ENCODE peak calls at places on chromosomes 6 and 20, in four cellular contexts. One of them, this sample, is unnamed.

GRCh38 chr6:36444470-36444869 is 1.7 kb downstream of the KCTD20 start:
- DNase-seq in HCT116: no peak
- DNase-seq in IMR-90: peak
- DNase-seq in neural progenitor cell: no peak
- DNase-seq in this sample: no peak

GRCh38 chr6:136873733-136874132 is 48.4 kb upstream of the SLC35D3 start:
- DNase-seq in HCT116: peak
- DNase-seq in IMR-90: no peak
- DNase-seq in neural progenitor cell: no peak
- DNase-seq in this sample: peak

GRCh38 chr6:112879920-112880413 is 532.8 kb downstream of the RFPL4B start:
- DNase-seq in HCT116: no peak
- DNase-seq in IMR-90: no peak
- DNase-seq in neural progenitor cell: peak
- DNase-seq in this sample: peak

GRCh38 chr20:52859156-52859887 is 112.8 kb upstream of the TSHZ2 start:
- DNase-seq in HCT116: no peak
- DNase-seq in IMR-90: no peak
- DNase-seq in neural progenitor cell: peak
- DNase-seq in this sample: no peak

GRCh38 chr20:48671141-48671540 is 156.7 kb downstream of the PREX1 start:
- DNase-seq in HCT116: no peak
- DNase-seq in IMR-90: no peak
- DNase-seq in neural progenitor cell: no peak
- DNase-seq in this sample: no peak

GRCh38 chr6:77561768-77562314 is 91.0 kb upstream of the MEI4 start:
- DNase-seq in HCT116: no peak
- DNase-seq in IMR-90: no peak
- DNase-seq in neural progenitor cell: no peak
- DNase-seq in this sample: no peak

GRCh38 chr6:13614126-13614925 is 809 bp upstream of the NOL7 start:
- DNase-seq in HCT116: no peak
- DNase-seq in IMR-90: no peak
- DNase-seq in neural progenitor cell: peak
- DNase-seq in this sample: peak

GRCh38 chr20:42406826-42407225 is 782.9 kb downstream of the PTPRT start:
- DNase-seq in HCT116: no peak
- DNase-seq in IMR-90: no peak
- DNase-seq in neural progenitor cell: no peak
- DNase-seq in this sample: no peak

GRCh38 chr6:69059413-69059812 is 424.3 kb downstream of the ADGRB3 start:
- DNase-seq in HCT116: no peak
- DNase-seq in IMR-90: no peak
- DNase-seq in neural progenitor cell: no peak
- DNase-seq in this sample: no peak

GRCh38 chr6:62150048-62150663 is 135.9 kb downstream of the KHDRBS2 start:
- DNase-seq in HCT116: peak
- DNase-seq in IMR-90: peak
- DNase-seq in neural progenitor cell: peak
- DNase-seq in this sample: peak

GRCh38 chr6:131000544-131000943 is 62.5 kb downstream of the EPB41L2 start:
- DNase-seq in HCT116: no peak
- DNase-seq in IMR-90: no peak
- DNase-seq in neural progenitor cell: peak
- DNase-seq in this sample: no peak

GRCh38 chr6:25010917-25011625 is 75.3 kb upstream of the RIPOR2 start:
- DNase-seq in HCT116: no peak
- DNase-seq in IMR-90: peak
- DNase-seq in neural progenitor cell: no peak
- DNase-seq in this sample: no peak

GRCh38 chr6:169640347-169640972 is 61.4 kb downstream of the WDR27 start:
- DNase-seq in HCT116: no peak
- DNase-seq in IMR-90: peak
- DNase-seq in neural progenitor cell: no peak
- DNase-seq in this sample: no peak

GRCh38 chr6:83609248-83609647 is 96.9 kb downstream of the PRSS35 start:
- DNase-seq in HCT116: no peak
- DNase-seq in IMR-90: no peak
- DNase-seq in neural progenitor cell: no peak
- DNase-seq in this sample: no peak

GRCh38 chr6:144580771-144581170 is 295.6 kb downstream of the UTRN start:
- DNase-seq in HCT116: no peak
- DNase-seq in IMR-90: no peak
- DNase-seq in neural progenitor cell: no peak
- DNase-seq in this sample: no peak

GRCh38 chr6:8889514-8889913 is 454.2 kb upstream of the SLC35B3 start:
- DNase-seq in HCT116: no peak
- DNase-seq in IMR-90: no peak
- DNase-seq in neural progenitor cell: no peak
- DNase-seq in this sample: no peak

GRCh38 chr6:111922454-111923297 is 49.4 kb upstream of the FYN start:
- DNase-seq in HCT116: no peak
- DNase-seq in IMR-90: peak
- DNase-seq in neural progenitor cell: peak
- DNase-seq in this sample: no peak

GRCh38 chr6:54861846-54862616 is 15.5 kb downstream of the FAM83B start:
- DNase-seq in HCT116: no peak
- DNase-seq in IMR-90: no peak
- DNase-seq in neural progenitor cell: no peak
- DNase-seq in this sample: no peak

GRCh38 chr6:26157838-26158580 is 70.8 kb downstream of the HFE start:
- DNase-seq in HCT116: peak
- DNase-seq in IMR-90: peak
- DNase-seq in neural progenitor cell: peak
- DNase-seq in this sample: peak

GRCh38 chr6:116629467-116630063 is 13.3 kb downstream of the RSPH4A start:
- DNase-seq in HCT116: no peak
- DNase-seq in IMR-90: no peak
- DNase-seq in neural progenitor cell: no peak
- DNase-seq in this sample: no peak

GRCh38 chr6:142942805-142943227 is 2.2 kb downstream of the HIVEP2 start:
- DNase-seq in HCT116: no peak
- DNase-seq in IMR-90: peak
- DNase-seq in neural progenitor cell: no peak
- DNase-seq in this sample: peak

GRCh38 chr6:150198532-150198931 is 55.7 kb downstream of the PPP1R14C start:
- DNase-seq in HCT116: no peak
- DNase-seq in IMR-90: no peak
- DNase-seq in neural progenitor cell: no peak
- DNase-seq in this sample: no peak

GRCh38 chr20:11867286-11867921 is 50.3 kb upstream of the BTBD3 start:
- DNase-seq in HCT116: no peak
- DNase-seq in IMR-90: peak
- DNase-seq in neural progenitor cell: no peak
- DNase-seq in this sample: no peak

GRCh38 chr6:84150680-84151079 is 76.8 kb downstream of the CEP162 start:
- DNase-seq in HCT116: no peak
- DNase-seq in IMR-90: peak
- DNase-seq in neural progenitor cell: no peak
- DNase-seq in this sample: no peak

GRCh38 chr20:38418509-38419204 is 16.5 kb downstream of the SNHG17 start:
- DNase-seq in HCT116: no peak
- DNase-seq in IMR-90: peak
- DNase-seq in neural progenitor cell: no peak
- DNase-seq in this sample: no peak

GRCh38 chr20:61845276-61845675 is 220.4 kb downstream of the TAF4 start:
- DNase-seq in HCT116: no peak
- DNase-seq in IMR-90: no peak
- DNase-seq in neural progenitor cell: peak
- DNase-seq in this sample: no peak

GRCh38 chr20:63461364-63461763 is 11.1 kb downstream of the KCNQ2 start:
- DNase-seq in HCT116: no peak
- DNase-seq in IMR-90: no peak
- DNase-seq in neural progenitor cell: peak
- DNase-seq in this sample: peak

GRCh38 chr6:13485923-13486557 is 1.4 kb downstream of the GFOD1 start:
- DNase-seq in HCT116: no peak
- DNase-seq in IMR-90: peak
- DNase-seq in neural progenitor cell: peak
- DNase-seq in this sample: peak

GRCh38 chr6:147043994-147044477 is 160.2 kb upstream of the STXBP5 start:
- DNase-seq in HCT116: no peak
- DNase-seq in IMR-90: peak
- DNase-seq in neural progenitor cell: no peak
- DNase-seq in this sample: no peak

GRCh38 chr6:26311012-26311384 is 54.0 kb upstream of the BTN3A2 start:
- DNase-seq in HCT116: no peak
- DNase-seq in IMR-90: peak
- DNase-seq in neural progenitor cell: peak
- DNase-seq in this sample: peak

GRCh38 chr6:33621396-33622388 is 570 bp downstream of the ITPR3 start:
- DNase-seq in HCT116: no peak
- DNase-seq in IMR-90: no peak
- DNase-seq in neural progenitor cell: peak
- DNase-seq in this sample: peak

GRCh38 chr6:79494841-79495240 is 42.4 kb downstream of the LCA5 start:
- DNase-seq in HCT116: no peak
- DNase-seq in IMR-90: no peak
- DNase-seq in neural progenitor cell: peak
- DNase-seq in this sample: no peak

GRCh38 chr20:51473771-51474170 is 68.7 kb downstream of the NFATC2 start:
- DNase-seq in HCT116: no peak
- DNase-seq in IMR-90: no peak
- DNase-seq in neural progenitor cell: no peak
- DNase-seq in this sample: no peak

GRCh38 chr6:129776542-129776941 is 66.6 kb upstream of the ARHGAP18 start:
- DNase-seq in HCT116: no peak
- DNase-seq in IMR-90: no peak
- DNase-seq in neural progenitor cell: no peak
- DNase-seq in this sample: no peak

GRCh38 chr6:143575440-143575839 is 63.9 kb upstream of the FUCA2 start:
- DNase-seq in HCT116: peak
- DNase-seq in IMR-90: peak
- DNase-seq in neural progenitor cell: peak
- DNase-seq in this sample: peak

DNA sequence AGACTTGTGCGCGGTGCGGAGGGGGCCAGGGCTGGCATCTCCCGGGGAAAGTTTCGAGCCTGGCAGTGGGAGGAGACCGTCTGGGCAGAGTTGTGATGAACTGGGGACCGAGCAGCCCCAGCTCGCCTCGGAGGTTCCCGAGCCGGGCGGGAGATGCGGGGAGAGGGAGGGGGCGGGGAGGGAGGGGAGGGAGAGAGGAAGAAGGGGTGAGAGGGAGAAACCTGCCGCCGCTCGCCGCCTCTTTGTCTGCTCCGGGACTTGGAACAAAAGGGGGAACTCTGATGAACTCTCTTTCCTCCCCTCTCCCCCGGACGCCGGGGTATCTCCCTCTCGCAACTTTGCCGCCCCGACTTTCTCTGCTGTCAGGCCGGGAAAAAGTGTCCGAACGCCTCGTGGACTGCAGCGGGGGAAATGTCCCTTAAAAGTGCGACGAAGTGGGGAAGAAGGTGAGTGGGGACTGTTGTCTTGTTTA is 72.7 kb downstream of the SOX4 start:
- DNase-seq in HCT116: no peak
- DNase-seq in IMR-90: no peak
- DNase-seq in neural progenitor cell: peak
- DNase-seq in this sample: no peak
- H3K9ac ChIP-seq in HCT116: no peak
- H3K9ac ChIP-seq in IMR-90: peak
- H3K9ac ChIP-seq in neural progenitor cell: peak
- H3K9ac ChIP-seq in this sample: no peak

GRCh38 chr20:10647471-10647870 is 26.3 kb downstream of the JAG1 start:
- DNase-seq in HCT116: no peak
- DNase-seq in IMR-90: no peak
- DNase-seq in neural progenitor cell: peak
- DNase-seq in this sample: peak

GRCh38 chr20:10646886-10647420 is 26.8 kb downstream of the JAG1 start:
- DNase-seq in HCT116: no peak
- DNase-seq in IMR-90: no peak
- DNase-seq in neural progenitor cell: no peak
- DNase-seq in this sample: no peak

GRCh38 chr20:10645205-10645570 is 28.6 kb downstream of the JAG1 start:
- DNase-seq in HCT116: no peak
- DNase-seq in IMR-90: no peak
- DNase-seq in neural progenitor cell: no peak
- DNase-seq in this sample: no peak

GRCh38 chr20:10644458-10645204 is 29.2 kb downstream of the JAG1 start:
- DNase-seq in HCT116: no peak
- DNase-seq in IMR-90: no peak
- DNase-seq in neural progenitor cell: no peak
- DNase-seq in this sample: no peak

GRCh38 chr20:10646006-10646405 is 27.8 kb downstream of the JAG1 start:
- DNase-seq in HCT116: no peak
- DNase-seq in IMR-90: no peak
- DNase-seq in neural progenitor cell: no peak
- DNase-seq in this sample: no peak
- H3K27ac ChIP-seq in HCT116: no peak
- H3K27ac ChIP-seq in IMR-90: no peak
- H3K27ac ChIP-seq in neural progenitor cell: no peak
- H3K27ac ChIP-seq in this sample: no peak

GRCh38 chr6:4313044-4313686 is 177.8 kb upstream of the ECI2 start:
- DNase-seq in HCT116: peak
- DNase-seq in IMR-90: peak
- DNase-seq in neural progenitor cell: peak
- DNase-seq in this sample: no peak
- H3K9ac ChIP-seq in HCT116: peak
- H3K9ac ChIP-seq in IMR-90: peak
- H3K9ac ChIP-seq in neural progenitor cell: no peak
- H3K9ac ChIP-seq in this sample: no peak

DNA sequence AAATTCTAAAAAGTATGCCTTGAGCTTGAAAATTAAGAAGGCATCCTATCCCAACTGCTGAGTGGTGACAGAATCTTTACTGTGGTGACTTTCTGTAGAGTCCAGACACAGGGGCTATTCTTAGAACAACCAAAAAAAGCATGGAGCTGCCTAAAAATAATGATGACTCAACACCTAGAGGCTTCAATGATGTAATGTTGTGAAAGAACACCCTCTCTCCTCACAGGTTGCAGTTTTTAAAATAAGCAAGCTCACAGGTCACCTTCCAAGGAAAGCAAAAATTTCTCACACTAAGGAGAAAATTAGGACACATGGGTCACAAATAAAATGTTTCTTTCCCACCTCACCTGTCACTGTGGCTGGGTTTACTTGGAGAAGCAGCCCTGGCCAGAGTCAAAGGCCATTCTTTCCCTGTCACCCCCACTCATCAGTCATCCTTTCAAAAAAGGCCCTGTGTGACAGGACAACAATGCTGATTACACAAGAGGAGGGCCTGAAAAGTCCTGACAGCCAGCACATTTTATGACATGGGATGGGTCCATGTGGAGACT is 53.5 kb downstream of the RCAN2 start:
- DNase-seq in HCT116: no peak
- DNase-seq in IMR-90: peak
- DNase-seq in neural progenitor cell: no peak
- DNase-seq in this sample: no peak
- H3K27ac ChIP-seq in HCT116: no peak
- H3K27ac ChIP-seq in IMR-90: no peak
- H3K27ac ChIP-seq in neural progenitor cell: no peak
- H3K27ac ChIP-seq in this sample: no peak

GRCh38 chr6:56953597-56954388 is 1.1 kb upstream of the BEND6 start:
- DNase-seq in HCT116: no peak
- DNase-seq in IMR-90: no peak
- DNase-seq in neural progenitor cell: peak
- DNase-seq in this sample: no peak
- H3K9ac ChIP-seq in HCT116: peak
- H3K9ac ChIP-seq in IMR-90: peak
- H3K9ac ChIP-seq in neural progenitor cell: no peak
- H3K9ac ChIP-seq in this sample: no peak

GRCh38 chr20:19802099-19802491 is 44.0 kb downstream of the RIN2 start:
- DNase-seq in HCT116: no peak
- DNase-seq in IMR-90: no peak
- DNase-seq in neural progenitor cell: no peak
- DNase-seq in this sample: no peak
- H3K27ac ChIP-seq in HCT116: no peak
- H3K27ac ChIP-seq in IMR-90: no peak
- H3K27ac ChIP-seq in neural progenitor cell: no peak
- H3K27ac ChIP-seq in this sample: no peak